ENCODE peak calls at places on chromosome 10, in ten cellular contexts. M, S, L, A, R, W, Q, H, V and G are unnamed samples.

GRCh38 chr10:63431962-63432797 is 33.6 kb downstream of the JMJD1C start:
- DNase-seq in A (no peak), M (no peak), H (no peak), L (peak), S (peak), W (peak), R (no peak), Q (no peak), V (no peak), G (peak)

GRCh38 chr10:106310596-106310995 is 853.9 kb downstream of the SORCS1 start:
- DNase-seq in Q (no peak), M (no peak), S (no peak), V (no peak), A (no peak), L (no peak), R (no peak), H (no peak), W (no peak), G (no peak)

GRCh38 chr10:117370205-117370604 is 5.0 kb downstream of the PDZD8 start:
- DNase-seq in V (no peak), Q (no peak), W (no peak), M (no peak), H (peak), S (peak), A (no peak), L (peak), R (no peak), G (no peak)

GRCh38 chr10:69051303-69051702 is 36.6 kb upstream of the SRGN start:
- DNase-seq in M (no peak), Q (no peak), H (peak), S (peak), A (no peak), R (peak), W (peak), L (no peak), V (peak), G (peak)

GRCh38 chr10:132401396-132402168 is 4.6 kb downstream of the PWWP2B start:
- DNase-seq in W (no peak), H (no peak), M (no peak), S (no peak), R (peak), A (peak), Q (no peak), V (peak), L (no peak), G (no peak)

GRCh38 chr10:83917519-83918506 is 221.5 kb upstream of the GHITM start:
- DNase-seq in H (no peak), L (no peak), Q (no peak), R (no peak), S (no peak), W (peak), M (no peak), A (peak), V (peak), G (peak)

GRCh38 chr10:78343266-78343665 is 309.6 kb downstream of the RPS24 start:
- DNase-seq in V (no peak), S (no peak), R (no peak), M (no peak), A (no peak), L (no peak), Q (no peak), W (no peak), H (no peak), G (no peak)

GRCh38 chr10:48548531-48549135 is 56.2 kb downstream of the ARHGAP22 start:
- DNase-seq in W (peak), A (no peak), Q (no peak), M (no peak), V (no peak), S (no peak), R (no peak), H (no peak), L (no peak), G (no peak)

GRCh38 chr10:95792874-95793285 is 36.9 kb downstream of the ENTPD1 start:
- DNase-seq in Q (peak), S (peak), H (peak), W (peak), L (peak), V (no peak), M (peak), A (no peak), R (no peak), G (peak)

GRCh38 chr10:26780793-26781601 is 79.8 kb downstream of the ABI1 start:
- DNase-seq in W (no peak), M (peak), H (peak), A (peak), Q (no peak), R (no peak), L (peak), S (peak), V (no peak), G (peak)

GRCh38 chr10:64089648-64090047 is 568.4 kb downstream of the REEP3 start:
- DNase-seq in M (no peak), A (no peak), L (no peak), R (no peak), Q (no peak), S (no peak), H (no peak), W (no peak), V (no peak), G (no peak)

GRCh38 chr10:108801220-108801619 is 1122.1 kb downstream of the XPNPEP1 start:
- DNase-seq in W (no peak), Q (no peak), A (no peak), R (no peak), V (no peak), S (no peak), L (no peak), H (no peak), M (no peak), G (no peak)

GRCh38 chr10:8998751-8999150 is 944.3 kb downstream of the GATA3 start:
- DNase-seq in L (no peak), S (peak), V (no peak), W (no peak), M (no peak), Q (no peak), R (no peak), H (peak), A (no peak), G (no peak)

GRCh38 chr10:46020871-46021553 is 9.4 kb downstream of the NCOA4 start:
- DNase-seq in W (peak), L (peak), A (no peak), V (no peak), H (peak), S (peak), R (no peak), Q (no peak), M (peak), G (no peak)

GRCh38 chr10:118913825-118914224 is 115.7 kb upstream of the NANOS1 start:
- DNase-seq in H (no peak), L (no peak), M (no peak), W (no peak), Q (peak), R (no peak), S (no peak), A (no peak), V (no peak), G (no peak)

GRCh38 chr10:13528875-13529713 is at the start of gene BEND7:
- DNase-seq in S (peak), A (peak), V (peak), Q (peak), R (no peak), M (no peak), W (peak), L (no peak), H (peak), G (no peak)

DNA sequence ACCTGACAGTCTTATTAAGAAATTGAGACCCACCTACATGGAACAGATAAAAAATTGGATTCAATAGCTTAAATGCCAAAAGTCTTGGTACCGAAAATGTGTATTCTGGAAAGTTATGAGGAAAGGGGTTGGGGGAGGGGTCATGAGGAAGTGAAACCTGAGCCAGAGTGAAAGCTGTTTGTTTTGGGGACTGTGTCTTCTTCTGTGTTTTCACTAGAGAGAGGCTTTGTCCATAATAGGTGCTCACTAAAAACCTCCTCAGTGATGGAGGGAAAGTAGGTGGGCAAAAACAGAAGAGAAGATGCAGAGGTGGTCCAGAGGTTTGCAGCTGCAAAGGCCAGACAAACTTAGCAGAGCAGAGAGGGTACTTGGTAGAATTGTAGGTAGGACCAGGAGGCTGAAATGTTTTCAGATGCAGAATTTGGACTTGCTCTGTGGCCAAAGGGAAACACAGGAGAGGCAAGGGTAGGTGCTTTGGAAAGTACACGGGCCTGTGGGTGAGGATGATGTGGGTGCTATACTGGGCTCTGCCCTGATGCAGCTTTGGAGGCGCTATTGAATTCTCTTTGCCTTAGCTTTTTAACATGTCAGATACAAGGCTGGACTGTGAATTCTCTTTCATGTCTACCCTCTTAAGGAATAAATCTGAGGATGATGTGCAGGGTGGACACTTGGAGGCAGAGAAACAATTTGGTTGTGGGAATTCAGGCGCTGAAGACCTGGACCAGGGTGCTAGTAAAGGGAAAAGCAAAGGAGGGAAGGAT is 254.6 kb downstream of the PTEN start:
- DNase-seq in L (no peak), Q (no peak), A (no peak), H (no peak), V (peak), R (no peak), M (no peak), S (no peak), W (peak), G (peak)
- TF ChIP-seq CTCF in L (peak), Q (no peak), A (no peak), H (peak), V (no peak), R (no peak), M (no peak), S (peak), W (no peak), G (peak)

DNA sequence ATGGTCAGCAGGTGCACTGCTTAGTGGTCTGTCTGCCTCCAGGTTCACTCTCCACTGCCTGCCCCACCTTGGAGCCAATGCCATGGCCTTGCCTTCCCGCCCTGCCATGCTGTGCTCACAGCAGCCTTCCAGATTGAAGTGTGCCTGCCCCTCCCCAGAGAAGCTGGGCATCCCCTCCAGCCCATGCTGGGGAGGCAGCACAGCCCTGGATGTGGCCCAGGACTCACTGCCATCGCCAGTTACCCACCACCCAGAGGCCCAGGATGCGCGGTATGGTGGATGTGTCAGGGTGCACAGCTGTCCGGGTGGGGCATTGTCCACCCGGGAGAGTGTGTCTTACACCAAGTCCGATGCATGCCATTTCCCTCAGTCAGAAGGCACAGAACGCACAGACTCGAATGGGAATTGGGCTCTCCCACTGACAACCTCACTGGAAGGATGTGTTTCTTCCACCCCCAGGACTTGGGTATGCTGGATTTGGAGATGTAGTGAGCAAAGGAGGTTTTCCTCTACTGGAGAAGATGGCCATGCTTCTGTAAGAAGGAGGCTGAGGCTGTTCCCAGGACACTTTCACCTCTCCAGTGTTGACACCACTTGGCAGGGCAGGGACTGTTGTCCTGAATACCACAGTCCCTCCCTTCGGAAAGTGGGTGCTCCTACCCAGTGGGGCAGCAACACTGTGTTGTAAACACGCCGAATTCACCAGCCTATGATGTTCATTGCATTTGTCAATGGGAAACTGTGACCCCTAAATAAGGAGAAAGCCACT is 122.0 kb downstream of the ADARB2 start:
- DNase-seq in Q (no peak), S (no peak), A (no peak), W (no peak), V (no peak), R (peak), M (no peak), L (no peak), H (no peak), G (no peak)
- H3K4me3 ChIP-seq in Q (no peak), S (no peak), A (no peak), W (no peak), V (no peak), R (no peak), M (no peak), L (no peak), H (no peak), G (no peak)

GRCh38 chr10:104403625-104404024 is 50.0 kb downstream of the CFAP58 start:
- DNase-seq in L (no peak), W (no peak), Q (no peak), A (no peak), S (no peak), R (no peak), V (no peak), M (no peak), H (no peak), G (no peak)

GRCh38 chr10:104406715-104407517 is 53.3 kb downstream of the CFAP58 start:
- DNase-seq in R (no peak), V (no peak), Q (no peak), L (peak), M (peak), S (peak), W (peak), H (peak), A (no peak), G (peak)
- TF ChIP-seq CTCF in R (peak), V (no peak), Q (peak), L (peak), M (peak), S (peak), W (peak), H (peak), A (peak), G (peak)

GRCh38 chr10:114305521-114305925 is 66.5 kb downstream of the VWA2 start:
- DNase-seq in H (no peak), S (no peak), R (peak), V (no peak), L (no peak), A (peak), M (no peak), Q (no peak), W (no peak), G (no peak)

GRCh38 chr10:114303556-114303955 is 64.5 kb downstream of the VWA2 start:
- DNase-seq in Q (no peak), V (no peak), M (no peak), R (peak), A (peak), W (no peak), L (no peak), S (no peak), H (no peak), G (no peak)

GRCh38 chr10:114304017-114304565 is 65.0 kb downstream of the VWA2 start:
- DNase-seq in A (peak), L (peak), H (peak), W (peak), V (peak), Q (peak), R (peak), M (peak), S (peak), G (peak)

GRCh38 chr10:114306116-114306973 is 67.3 kb downstream of the VWA2 start:
- DNase-seq in R (peak), Q (no peak), S (peak), V (no peak), H (peak), A (peak), W (no peak), L (peak), M (peak), G (no peak)

GRCh38 chr10:114304566-114305421 is 65.7 kb downstream of the VWA2 start:
- DNase-seq in M (no peak), L (no peak), A (peak), Q (peak), V (peak), R (peak), H (no peak), W (peak), S (no peak), G (peak)
- H3K4me3 ChIP-seq in M (peak), L (peak), A (no peak), Q (peak), V (no peak), R (peak), H (peak), W (no peak), S (peak), G (peak)

GRCh38 chr10:101217450-101218281 is 11.6 kb downstream of the LBX1 start:
- DNase-seq in H (no peak), A (peak), V (peak), S (peak), L (no peak), W (no peak), Q (no peak), M (no peak), R (no peak), G (no peak)
- TF ChIP-seq CTCF in H (peak), A (no peak), V (no peak), S (peak), L (peak), W (no peak), Q (peak), M (peak), R (no peak), G (no peak)

GRCh38 chr10:102269017-102269416 is 23.7 kb downstream of the GBF1 start:
- DNase-seq in H (peak), S (no peak), W (peak), R (no peak), Q (no peak), V (no peak), M (no peak), L (no peak), A (no peak), G (no peak)
- H3K4me3 ChIP-seq in H (no peak), S (no peak), W (no peak), R (no peak), Q (no peak), V (no peak), M (no peak), L (no peak), A (no peak), G (no peak)

GRCh38 chr10:128710795-128711183 is 584.6 kb upstream of the MKI67 start:
- DNase-seq in A (no peak), L (no peak), Q (no peak), V (no peak), R (no peak), H (no peak), W (no peak), S (no peak), M (no peak), G (no peak)
- TF ChIP-seq CTCF in A (no peak), L (no peak), Q (no peak), V (no peak), R (no peak), H (no peak), W (no peak), S (no peak), M (no peak), G (no peak)

GRCh38 chr10:124379609-124380193 is 39.0 kb downstream of the OAT start:
- DNase-seq in Q (no peak), V (no peak), A (no peak), S (no peak), L (no peak), M (no peak), R (no peak), W (no peak), H (no peak), G (no peak)

GRCh38 chr10:124377101-124377500 is 41.6 kb downstream of the OAT start:
- DNase-seq in R (no peak), S (no peak), H (no peak), M (no peak), A (no peak), V (no peak), W (no peak), L (no peak), Q (no peak), G (no peak)

GRCh38 chr10:124380256-124380995 is 38.3 kb downstream of the OAT start:
- DNase-seq in L (no peak), H (no peak), R (no peak), V (no peak), A (no peak), Q (no peak), W (no peak), M (no peak), S (no peak), G (no peak)

GRCh38 chr10:124378271-124378670 is 40.5 kb downstream of the OAT start:
- DNase-seq in W (no peak), V (no peak), A (no peak), L (no peak), M (no peak), H (no peak), Q (no peak), S (no peak), R (no peak), G (no peak)

GRCh38 chr10:124378817-124379510 is 39.8 kb downstream of the OAT start:
- DNase-seq in H (no peak), M (no peak), V (no peak), A (no peak), S (peak), L (no peak), Q (no peak), W (no peak), R (no peak), G (no peak)
- H3K4me3 ChIP-seq in H (no peak), M (no peak), V (no peak), A (no peak), S (no peak), L (no peak), Q (no peak), W (no peak), R (no peak), G (no peak)

DNA sequence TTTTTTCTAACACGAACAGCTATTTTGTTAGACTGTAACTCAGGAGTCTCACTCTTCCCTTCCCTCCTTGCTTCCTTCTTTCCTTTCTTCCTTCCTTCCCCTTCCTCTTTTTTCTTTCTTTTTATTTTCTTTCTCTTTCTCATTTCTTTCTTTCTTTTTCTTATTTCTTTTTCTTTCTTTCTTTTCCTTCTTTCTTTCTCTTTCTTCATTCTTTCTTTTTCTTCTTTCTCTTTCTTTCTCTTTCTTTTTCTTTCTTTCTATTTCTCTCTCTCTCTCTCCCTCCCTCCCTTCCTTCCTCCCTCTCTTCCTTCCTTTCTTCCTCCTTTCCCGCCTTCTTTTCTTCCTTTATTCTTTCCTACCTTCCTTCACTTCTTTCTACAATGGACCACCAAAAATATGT is 1443.0 kb upstream of the LRRTM3 start:
- DNase-seq in S (no peak), L (no peak), V (no peak), W (no peak), H (no peak), M (no peak), A (no peak), R (no peak), Q (no peak), G (no peak)
- TF ChIP-seq CTCF in S (no peak), L (no peak), V (no peak), W (no peak), H (no peak), M (no peak), A (no peak), R (no peak), Q (no peak), G (no peak)